ENCODE peak calls at places on chromosomes 16 and 17, in six cellular contexts. R is B cell, D is GM12892, C is non-pigmented ciliary epithelial cell, J is HT1080, V is Calu3. L is an unnamed sample.

GRCh38 chr16:2190659-2191445 is 5.6 kb downstream of the CASKIN1 start:
- DNase-seq in R (no peak), D (no peak), C (no peak), J (no peak), V (no peak), L (no peak)

GRCh38 chr16:82639263-82639662 is 12.5 kb downstream of the CDH13 start:
- DNase-seq in R (no peak), D (no peak), C (no peak), J (no peak), V (no peak), L (no peak)

GRCh38 chr17:67390646-67391480 is 13.8 kb downstream of the PITPNC1 start:
- DNase-seq in R (no peak), D (no peak), C (peak), J (peak), V (peak), L (peak)

GRCh38 chr17:19897901-19898300 is 30.2 kb upstream of the ULK2 start:
- DNase-seq in R (no peak), D (no peak), C (peak), J (no peak), V (no peak), L (peak)

GRCh38 chr17:57468932-57469775 is 212.8 kb downstream of the MSI2 start:
- DNase-seq in R (no peak), D (no peak), C (no peak), J (no peak), V (no peak), L (no peak)

GRCh38 chr16:11272921-11273720 is at the start of gene PRM3:
- DNase-seq in R (no peak), D (no peak), C (no peak), J (peak), V (no peak), L (no peak)

GRCh38 chr17:21301593-21302550 is 17.4 kb downstream of the MAP2K3 start:
- DNase-seq in R (no peak), D (no peak), C (no peak), J (no peak), V (no peak), L (no peak)

GRCh38 chr17:29789186-29790170 is 140.6 kb downstream of the SSH2 start:
- DNase-seq in R (no peak), D (no peak), C (no peak), J (no peak), V (no peak), L (no peak)

GRCh38 chr17:77354721-77355455 is 214.1 kb downstream of the SEC14L1 start:
- DNase-seq in R (no peak), D (no peak), C (peak), J (peak), V (no peak), L (peak)

GRCh38 chr16:79664407-79664806 is 63.9 kb upstream of the MAF start:
- DNase-seq in R (no peak), D (no peak), C (no peak), J (no peak), V (peak), L (no peak)

GRCh38 chr16:79194291-79194690 is 406.2 kb downstream of the MAF start:
- DNase-seq in R (no peak), D (no peak), C (no peak), J (no peak), V (no peak), L (no peak)

GRCh38 chr17:51371732-51372151 is 111.4 kb downstream of the UTP18 start:
- DNase-seq in R (no peak), D (no peak), C (peak), J (peak), V (peak), L (no peak)

GRCh38 chr17:36926226-36926625 is 11.0 kb upstream of the LHX1 start:
- DNase-seq in R (no peak), D (no peak), C (no peak), J (no peak), V (no peak), L (no peak)

GRCh38 chr16:49825006-49825405 is 30.9 kb downstream of the ZNF423 start:
- DNase-seq in R (no peak), D (no peak), C (no peak), J (no peak), V (no peak), L (no peak)

GRCh38 chr17:75652934-75653549 is 13.9 kb downstream of the RECQL5 start:
- DNase-seq in R (peak), D (no peak), C (no peak), J (peak), V (peak), L (no peak)

GRCh38 chr17:70767102-70767701 is 597.9 kb downstream of the KCNJ2 start:
- DNase-seq in R (no peak), D (no peak), C (peak), J (peak), V (peak), L (peak)

GRCh38 chr16:83698964-83699363 is 108.8 kb upstream of the HSBP1 start:
- DNase-seq in R (no peak), D (no peak), C (no peak), J (no peak), V (no peak), L (no peak)

GRCh38 chr16:8665529-8665928 is 8.9 kb upstream of the ABAT start:
- DNase-seq in R (no peak), D (no peak), C (no peak), J (no peak), V (no peak), L (no peak)

GRCh38 chr16:48317614-48318013 is 67.6 kb downstream of the SIAH1 start:
- DNase-seq in R (no peak), D (no peak), C (peak), J (peak), V (peak), L (no peak)

GRCh38 chr17:13735444-13735843 is 133.7 kb upstream of the HS3ST3A1 start:
- DNase-seq in R (no peak), D (no peak), C (no peak), J (peak), V (no peak), L (no peak)

GRCh38 chr17:72117748-72118587 is 2.9 kb upstream of the SOX9 start:
- DNase-seq in R (no peak), D (no peak), C (no peak), J (no peak), V (no peak), L (no peak)

GRCh38 chr17:35243459-35244204 is 760 bp downstream of the SLFN5 start:
- DNase-seq in R (peak), D (peak), C (peak), J (peak), V (peak), L (no peak)

GRCh38 chr17:2049333-2050245 is 5.3 kb upstream of the HIC1 start:
- DNase-seq in R (peak), D (peak), C (no peak), J (no peak), V (peak), L (no peak)

GRCh38 chr17:39022961-39023360 is 55.8 kb upstream of the FBXO47 start:
- DNase-seq in R (no peak), D (no peak), C (no peak), J (no peak), V (no peak), L (no peak)

GRCh38 chr16:26316683-26317464 is 625.1 kb downstream of the HS3ST4 start:
- DNase-seq in R (no peak), D (no peak), C (no peak), J (no peak), V (no peak), L (no peak)

GRCh38 chr16:87212026-87212425 is 105.2 kb downstream of the C16orf95 start:
- DNase-seq in R (no peak), D (no peak), C (no peak), J (no peak), V (no peak), L (no peak)

GRCh38 chr16:72168365-72168764 is 3.6 kb downstream of the PMFBP1 start:
- DNase-seq in R (no peak), D (no peak), C (no peak), J (no peak), V (no peak), L (no peak)

GRCh38 chr16:48614759-48615158 is 4.8 kb upstream of the N4BP1 start:
- DNase-seq in R (no peak), D (no peak), C (no peak), J (no peak), V (no peak), L (no peak)

GRCh38 chr17:2111691-2112090 is 56.8 kb downstream of the HIC1 start:
- DNase-seq in R (no peak), D (no peak), C (peak), J (no peak), V (peak), L (peak)

GRCh38 chr16:4266372-4266771 is 6.5 kb downstream of the TFAP4 start:
- DNase-seq in R (no peak), D (no peak), C (no peak), J (peak), V (no peak), L (no peak)

GRCh38 chr16:66365588-66365987 is 903 bp upstream of the CDH5 start:
- DNase-seq in R (no peak), D (no peak), C (no peak), J (no peak), V (no peak), L (no peak)

GRCh38 chr17:66455022-66455547 is 152.7 kb downstream of the PRKCA start:
- DNase-seq in R (no peak), D (no peak), C (no peak), J (no peak), V (no peak), L (no peak)

GRCh38 chr17:82844796-82845162 is 5.0 kb upstream of the ZNF750 start:
- DNase-seq in R (no peak), D (no peak), C (no peak), J (no peak), V (no peak), L (no peak)